ENCODE peak calls at places on chromosomes 13 and 19, in five cellular contexts. One of them, this sample, is unnamed.

GRCh38 chr19:13153627-13154240 is 3.5 kb downstream of the IER2 start:
- DNase-seq in fibroblast of lung: peak; percentile 51
- DNase-seq in suprapubic skin: no peak
- DNase-seq in astrocyte of the spinal cord: peak; percentile 49
- DNase-seq in AG10803: peak; percentile 49
- DNase-seq in this sample: peak; percentile 34

GRCh38 chr13:41326661-41327060 is 15.6 kb downstream of the NAA16 start:
- DNase-seq in AG10803: no peak
- DNase-seq in fibroblast of lung: no peak
- DNase-seq in astrocyte of the spinal cord: no peak
- DNase-seq in suprapubic skin: no peak
- DNase-seq in this sample: no peak

GRCh38 chr13:24764276-24764630 is 284 bp downstream of the RNF17 start:
- DNase-seq in astrocyte of the spinal cord: no peak
- DNase-seq in fibroblast of lung: no peak
- DNase-seq in AG10803: no peak
- DNase-seq in suprapubic skin: no peak
- DNase-seq in this sample: peak; percentile 13

GRCh38 chr13:111239754-111240670 is 80.4 kb upstream of the TEX29 start:
- DNase-seq in suprapubic skin: no peak
- DNase-seq in fibroblast of lung: peak; percentile 25
- DNase-seq in astrocyte of the spinal cord: no peak
- DNase-seq in AG10803: no peak
- DNase-seq in this sample: peak; percentile 33

GRCh38 chr13:31909889-31910551 is 121.6 kb upstream of the FRY start:
- DNase-seq in fibroblast of lung: peak; percentile 80
- DNase-seq in astrocyte of the spinal cord: peak; percentile 63
- DNase-seq in AG10803: peak; percentile 72
- DNase-seq in suprapubic skin: no peak
- DNase-seq in this sample: peak; percentile 76

GRCh38 chr19:38433268-38433733 is at the start of gene RYR1:
- DNase-seq in fibroblast of lung: no peak
- DNase-seq in astrocyte of the spinal cord: no peak
- DNase-seq in suprapubic skin: no peak
- DNase-seq in AG10803: no peak
- DNase-seq in this sample: peak; percentile 11

GRCh38 chr19:15118248-15118647 is 11.0 kb downstream of the SYDE1 start:
- DNase-seq in fibroblast of lung: no peak
- DNase-seq in suprapubic skin: no peak
- DNase-seq in AG10803: no peak
- DNase-seq in astrocyte of the spinal cord: no peak
- DNase-seq in this sample: no peak

GRCh38 chr19:32682317-32682716 is 6.7 kb downstream of the RGS9BP start:
- DNase-seq in astrocyte of the spinal cord: no peak
- DNase-seq in fibroblast of lung: no peak
- DNase-seq in AG10803: no peak
- DNase-seq in suprapubic skin: no peak
- DNase-seq in this sample: no peak

GRCh38 chr13:20148501-20149183 is 12.2 kb downstream of the GJA3 start:
- DNase-seq in AG10803: no peak
- DNase-seq in fibroblast of lung: no peak
- DNase-seq in suprapubic skin: no peak
- DNase-seq in astrocyte of the spinal cord: no peak
- DNase-seq in this sample: no peak

GRCh38 chr13:26037302-26037701 is 14.5 kb downstream of the SHISA2 start:
- DNase-seq in suprapubic skin: no peak
- DNase-seq in fibroblast of lung: no peak
- DNase-seq in AG10803: no peak
- DNase-seq in astrocyte of the spinal cord: no peak
- DNase-seq in this sample: no peak

GRCh38 chr19:34972163-34972705 is 8.2 kb upstream of the ZNF792 start:
- DNase-seq in suprapubic skin: peak; percentile 20
- DNase-seq in fibroblast of lung: no peak
- DNase-seq in AG10803: no peak
- DNase-seq in astrocyte of the spinal cord: no peak
- DNase-seq in this sample: no peak

GRCh38 chr13:52156724-52157251 is 2.6 kb downstream of the NEK3 start:
- DNase-seq in AG10803: peak; percentile 13
- DNase-seq in suprapubic skin: no peak
- DNase-seq in fibroblast of lung: no peak
- DNase-seq in astrocyte of the spinal cord: peak; percentile 42
- DNase-seq in this sample: peak; percentile 10

GRCh38 chr19:35716735-35716984 is 1.1 kb upstream of the KMT2B start:
- DNase-seq in astrocyte of the spinal cord: no peak
- DNase-seq in AG10803: no peak
- DNase-seq in suprapubic skin: no peak
- DNase-seq in fibroblast of lung: no peak
- DNase-seq in this sample: no peak

GRCh38 chr19:42269518-42270345 is 680 bp downstream of the CIC start:
- DNase-seq in astrocyte of the spinal cord: no peak
- DNase-seq in fibroblast of lung: no peak
- DNase-seq in AG10803: no peak
- DNase-seq in suprapubic skin: peak; percentile 81
- DNase-seq in this sample: no peak

GRCh38 chr13:36418022-36418805 is 14.1 kb upstream of the CCNA1 start:
- DNase-seq in fibroblast of lung: peak; percentile 77
- DNase-seq in suprapubic skin: no peak
- DNase-seq in astrocyte of the spinal cord: peak; percentile 73
- DNase-seq in AG10803: peak; percentile 17
- DNase-seq in this sample: peak; percentile 89

GRCh38 chr19:1122972-1123363 is 19.2 kb downstream of the GPX4 start:
- DNase-seq in suprapubic skin: no peak
- DNase-seq in AG10803: peak; percentile 75
- DNase-seq in fibroblast of lung: peak; percentile 76
- DNase-seq in astrocyte of the spinal cord: peak; percentile 74
- DNase-seq in this sample: peak; percentile 83

GRCh38 chr13:37640499-37640898 is 41.9 kb upstream of the POSTN start:
- DNase-seq in fibroblast of lung: peak; percentile 89
- DNase-seq in suprapubic skin: no peak
- DNase-seq in astrocyte of the spinal cord: peak; percentile 80
- DNase-seq in AG10803: peak; percentile 81
- DNase-seq in this sample: peak; percentile 82

GRCh38 chr13:51158365-51158764 is 47.3 kb upstream of the C13orf42 start:
- DNase-seq in suprapubic skin: no peak
- DNase-seq in fibroblast of lung: no peak
- DNase-seq in astrocyte of the spinal cord: no peak
- DNase-seq in AG10803: no peak
- DNase-seq in this sample: no peak

GRCh38 chr19:51137812-51138425 is 4.2 kb upstream of the SIGLEC7 start:
- DNase-seq in fibroblast of lung: no peak
- DNase-seq in astrocyte of the spinal cord: no peak
- DNase-seq in suprapubic skin: no peak
- DNase-seq in AG10803: no peak
- DNase-seq in this sample: no peak

GRCh38 chr13:74040200-74040599 is 94.0 kb downstream of the KLF12 start:
- DNase-seq in fibroblast of lung: peak; percentile 33
- DNase-seq in AG10803: no peak
- DNase-seq in suprapubic skin: no peak
- DNase-seq in astrocyte of the spinal cord: peak; percentile 29
- DNase-seq in this sample: no peak

GRCh38 chr19:48603449-48603848 is 3.1 kb upstream of the SPACA4 start:
- DNase-seq in astrocyte of the spinal cord: no peak
- DNase-seq in fibroblast of lung: no peak
- DNase-seq in suprapubic skin: no peak
- DNase-seq in AG10803: no peak
- DNase-seq in this sample: no peak

GRCh38 chr19:38831142-38831605 is 420 bp downstream of the ECH1 start:
- DNase-seq in fibroblast of lung: peak; percentile 94
- DNase-seq in astrocyte of the spinal cord: peak; percentile 91
- DNase-seq in AG10803: peak; percentile 97
- DNase-seq in suprapubic skin: peak; percentile 84
- DNase-seq in this sample: peak; percentile 98

GRCh38 chr13:36919206-36919832 is 719 bp downstream of the SMAD9 start:
- DNase-seq in AG10803: peak; percentile 25
- DNase-seq in fibroblast of lung: peak; percentile 9
- DNase-seq in suprapubic skin: no peak
- DNase-seq in astrocyte of the spinal cord: no peak
- DNase-seq in this sample: peak; percentile 11

GRCh38 chr19:10419200-10419645 is 1.1 kb upstream of the PDE4A start:
- DNase-seq in AG10803: no peak
- DNase-seq in fibroblast of lung: no peak
- DNase-seq in suprapubic skin: no peak
- DNase-seq in astrocyte of the spinal cord: no peak
- DNase-seq in this sample: no peak

GRCh38 chr19:10421240-10421948 is 1.1 kb downstream of the PDE4A start:
- DNase-seq in fibroblast of lung: no peak
- DNase-seq in suprapubic skin: no peak
- DNase-seq in astrocyte of the spinal cord: no peak
- DNase-seq in AG10803: no peak
- DNase-seq in this sample: no peak

GRCh38 chr19:10418281-10419199 is 1.8 kb upstream of the PDE4A start:
- DNase-seq in fibroblast of lung: no peak
- DNase-seq in suprapubic skin: no peak
- DNase-seq in astrocyte of the spinal cord: peak; percentile 41
- DNase-seq in AG10803: no peak
- DNase-seq in this sample: no peak

GRCh38 chr19:10420444-10421239 is at the start of gene PDE4A:
- DNase-seq in AG10803: no peak
- DNase-seq in fibroblast of lung: no peak
- DNase-seq in astrocyte of the spinal cord: no peak
- DNase-seq in suprapubic skin: no peak
- DNase-seq in this sample: peak; percentile 40

GRCh38 chr19:10419646-10420443 is 493 bp upstream of the PDE4A start:
- DNase-seq in astrocyte of the spinal cord: peak; percentile 80
- DNase-seq in suprapubic skin: no peak
- DNase-seq in fibroblast of lung: peak; percentile 50
- DNase-seq in AG10803: no peak
- DNase-seq in this sample: peak; percentile 76
- H3K4me3 ChIP-seq in astrocyte of the spinal cord: peak overlapping the region; percentile 42
- H3K4me3 ChIP-seq in suprapubic skin: peak overlapping the region; percentile 38
- H3K4me3 ChIP-seq in fibroblast of lung: peak overlapping the region; percentile 42
- H3K4me3 ChIP-seq in AG10803: peak overlapping the region; percentile 40
- H3K4me3 ChIP-seq in this sample: peak overlapping the region; percentile 49

GRCh38 chr19:56252699-56253422 is 19.7 kb upstream of the EDDM13 start:
- DNase-seq in suprapubic skin: peak; percentile 86
- DNase-seq in AG10803: peak; percentile 72
- DNase-seq in astrocyte of the spinal cord: peak; percentile 73
- DNase-seq in fibroblast of lung: peak; percentile 77
- DNase-seq in this sample: peak; percentile 64

GRCh38 chr19:56258272-56258671 is 14.3 kb upstream of the EDDM13 start:
- DNase-seq in AG10803: no peak
- DNase-seq in suprapubic skin: no peak
- DNase-seq in fibroblast of lung: no peak
- DNase-seq in astrocyte of the spinal cord: no peak
- DNase-seq in this sample: no peak

GRCh38 chr19:56253737-56254136 is 18.8 kb upstream of the EDDM13 start:
- DNase-seq in AG10803: peak; percentile 63
- DNase-seq in suprapubic skin: no peak
- DNase-seq in astrocyte of the spinal cord: peak; percentile 65
- DNase-seq in fibroblast of lung: peak; percentile 74
- DNase-seq in this sample: peak; percentile 70
- TF ChIP-seq CTCF in AG10803: peak; percentile 56
- TF ChIP-seq CTCF in suprapubic skin: no peak
- TF ChIP-seq CTCF in astrocyte of the spinal cord: peak; percentile 39
- TF ChIP-seq CTCF in fibroblast of lung: no peak
- TF ChIP-seq CTCF in this sample: peak; percentile 42

DNA sequence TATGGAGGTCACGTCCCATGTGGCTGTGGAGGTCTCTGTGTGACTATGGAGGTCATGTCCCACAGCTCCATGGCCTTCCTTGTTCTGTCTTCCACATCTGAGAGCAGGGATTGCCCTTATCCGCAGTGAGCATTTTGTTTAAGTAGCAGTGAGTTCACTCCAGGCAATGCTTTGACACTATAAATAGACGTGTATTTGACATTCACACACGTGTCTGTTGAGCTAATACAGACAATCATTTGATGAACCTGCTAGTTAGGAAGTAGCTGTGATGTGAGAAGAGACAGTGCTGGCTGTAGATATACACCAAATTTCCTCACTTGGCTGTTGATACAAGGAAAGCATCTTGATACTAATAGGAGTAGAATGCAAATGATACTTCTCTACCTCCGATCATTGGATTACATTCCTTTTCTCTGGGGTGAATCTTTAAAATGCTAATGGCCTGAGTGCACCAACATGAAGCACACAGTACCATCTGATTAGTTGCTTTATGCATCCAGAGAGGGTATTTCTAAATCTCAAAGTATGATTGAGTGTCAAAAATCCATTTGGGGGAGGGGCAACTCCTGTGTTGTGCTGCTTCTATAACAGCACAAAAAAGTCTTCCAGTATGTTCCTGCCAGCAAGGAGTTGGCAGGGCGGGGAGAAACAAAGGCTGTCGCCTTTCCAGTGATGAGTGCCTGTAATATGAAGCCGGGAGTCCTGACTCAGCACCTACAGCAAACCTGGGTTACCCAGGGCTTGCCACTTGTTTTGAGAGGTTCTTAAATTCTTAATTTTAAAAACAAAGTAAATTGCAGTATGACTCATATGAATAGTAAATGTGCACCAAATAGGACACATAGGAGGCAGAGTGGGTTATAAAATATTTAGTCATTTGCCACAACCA is 7.0 kb downstream of the CUL4A start:
- DNase-seq in suprapubic skin: no peak
- DNase-seq in AG10803: peak; percentile 62
- DNase-seq in fibroblast of lung: peak; percentile 70
- DNase-seq in astrocyte of the spinal cord: peak; percentile 86
- DNase-seq in this sample: peak; percentile 61
- H3K4me3 ChIP-seq in suprapubic skin: no peak overlapping the region
- H3K4me3 ChIP-seq in AG10803: no peak overlapping the region
- H3K4me3 ChIP-seq in fibroblast of lung: no peak overlapping the region
- H3K4me3 ChIP-seq in astrocyte of the spinal cord: no peak overlapping the region
- H3K4me3 ChIP-seq in this sample: no peak overlapping the region

GRCh38 chr19:45446295-45446694 is 21.5 kb upstream of the FOSB start:
- DNase-seq in astrocyte of the spinal cord: peak; percentile 53
- DNase-seq in AG10803: peak; percentile 48
- DNase-seq in fibroblast of lung: peak; percentile 60
- DNase-seq in suprapubic skin: no peak
- DNase-seq in this sample: peak; percentile 43
- TF ChIP-seq CTCF in astrocyte of the spinal cord: peak; percentile 49
- TF ChIP-seq CTCF in AG10803: peak; percentile 51
- TF ChIP-seq CTCF in fibroblast of lung: peak; percentile 21
- TF ChIP-seq CTCF in suprapubic skin: no peak
- TF ChIP-seq CTCF in this sample: peak; percentile 30

DNA sequence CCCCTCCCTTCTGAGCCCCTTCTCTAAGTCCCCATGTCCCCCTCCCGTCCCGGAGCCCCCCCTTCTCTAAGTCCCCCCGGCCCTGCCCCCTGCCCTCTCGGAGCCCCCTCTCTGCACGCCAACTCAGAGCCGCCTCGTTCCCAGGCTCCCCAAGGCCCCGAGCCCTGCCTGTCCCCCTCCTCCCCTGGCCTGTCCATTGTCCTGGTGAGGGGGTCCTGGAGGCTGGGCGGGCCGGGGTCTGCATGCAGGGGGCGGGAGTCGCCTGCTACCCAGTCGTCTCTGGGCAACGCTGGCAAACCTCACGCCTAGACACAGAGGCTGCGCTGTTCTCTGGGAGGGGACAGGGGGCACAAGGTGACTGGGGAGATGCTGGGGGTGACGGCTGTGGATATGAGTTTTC is 39.2 kb upstream of the SEMA6B start:
- DNase-seq in AG10803: no peak
- DNase-seq in astrocyte of the spinal cord: no peak
- DNase-seq in fibroblast of lung: no peak
- DNase-seq in suprapubic skin: no peak
- DNase-seq in this sample: no peak
- H3K4me3 ChIP-seq in AG10803: no peak overlapping the region
- H3K4me3 ChIP-seq in astrocyte of the spinal cord: no peak overlapping the region
- H3K4me3 ChIP-seq in fibroblast of lung: no peak overlapping the region
- H3K4me3 ChIP-seq in suprapubic skin: no peak overlapping the region
- H3K4me3 ChIP-seq in this sample: no peak overlapping the region

This sample was measured in fibroblast of villous mesenchyme.